ENCODE peak calls at places on chromosomes 3 and 15, in nine cellular contexts. M is progenitor cell of endocrine pancreas, L is lower lobe of right lung, D is osteocyte, N is body of pancreas, V is astrocyte of the spinal cord, R is left ventricle myocardium inferior, W is uterus, K is Peyer's patch. E is an unnamed sample.

GRCh38 chr15:63203451-63204090 is 14.2 kb downstream of the RAB8B start:
- DNase-seq in M (no peak), L (no peak), D (no peak), N (no peak), V (peak), R (no peak), W (no peak), K (peak), E (peak)

GRCh38 chr3:121072128-121072527 is 164.1 kb downstream of the STXBP5L start:
- DNase-seq in M (no peak), L (no peak), D (no peak), N (no peak), V (no peak), R (peak), W (no peak), K (no peak), E (no peak)

GRCh38 chr15:73564255-73564654 is 68.9 kb downstream of the NPTN start:
- DNase-seq in M (no peak), L (no peak), D (no peak), N (no peak), V (peak), R (no peak), W (no peak), K (no peak), E (peak)

GRCh38 chr3:138786788-138787276 is 47.9 kb downstream of the PIK3CB start:
- DNase-seq in M (no peak), L (no peak), D (no peak), N (no peak), V (peak), R (no peak), W (no peak), K (no peak), E (peak)

GRCh38 chr3:15520185-15520584 is 1.3 kb downstream of the COLQ start:
- DNase-seq in M (no peak), L (no peak), D (no peak), N (no peak), V (no peak), R (no peak), W (no peak), K (no peak), E (no peak)

GRCh38 chr3:149589332-149589731 is 68.5 kb downstream of the WWTR1 start:
- DNase-seq in M (no peak), L (no peak), D (no peak), N (no peak), V (peak), R (no peak), W (no peak), K (no peak), E (peak)

GRCh38 chr15:83694538-83694937 is 40.6 kb downstream of the ADAMTSL3 start:
- DNase-seq in M (no peak), L (no peak), D (no peak), N (no peak), V (no peak), R (no peak), W (no peak), K (no peak), E (peak)

GRCh38 chr3:80017369-80017768 is 249.6 kb upstream of the ROBO1 start:
- DNase-seq in M (no peak), L (no peak), D (no peak), N (no peak), V (peak), R (no peak), W (no peak), K (no peak), E (peak)

GRCh38 chr3:4712109-4712508 is 219.0 kb downstream of the ITPR1 start:
- DNase-seq in M (no peak), L (no peak), D (no peak), N (no peak), V (peak), R (no peak), W (no peak), K (peak), E (peak)

GRCh38 chr3:30811174-30811795 is 83.2 kb downstream of the GADL1 start:
- DNase-seq in M (no peak), L (no peak), D (no peak), N (no peak), V (peak), R (no peak), W (no peak), K (no peak), E (peak)

GRCh38 chr15:68626739-68627138 is 47.9 kb downstream of the CORO2B start:
- DNase-seq in M (no peak), L (no peak), D (no peak), N (no peak), V (no peak), R (no peak), W (no peak), K (no peak), E (peak)

GRCh38 chr3:130699765-130700164 is 46.9 kb downstream of the PIK3R4 start:
- DNase-seq in M (no peak), L (no peak), D (no peak), N (no peak), V (no peak), R (no peak), W (no peak), K (no peak), E (peak)

GRCh38 chr3:49869525-49870126 is at the start of gene CAMKV:
- DNase-seq in M (no peak), L (no peak), D (no peak), N (peak), V (no peak), R (no peak), W (no peak), K (no peak), E (no peak)

GRCh38 chr3:159418571-159419526 is 569.8 kb upstream of the IL12A start:
- DNase-seq in M (no peak), L (no peak), D (no peak), N (no peak), V (peak), R (no peak), W (no peak), K (no peak), E (peak)

GRCh38 chr15:101369676-101370075 is 74.6 kb upstream of the SNRPA1 start:
- DNase-seq in M (no peak), L (no peak), D (no peak), N (no peak), V (no peak), R (no peak), W (no peak), K (no peak), E (no peak)

GRCh38 chr15:91235376-91235775 is 135.3 kb downstream of the SV2B start:
- DNase-seq in M (no peak), L (no peak), D (no peak), N (no peak), V (no peak), R (no peak), W (no peak), K (no peak), E (no peak)

GRCh38 chr15:96334705-96335428 is 4.4 kb downstream of the NR2F2 start:
- DNase-seq in M (no peak), L (no peak), D (no peak), N (no peak), V (peak), R (no peak), W (no peak), K (no peak), E (peak)

GRCh38 chr3:192303235-192303634 is 424.1 kb downstream of the FGF12 start:
- DNase-seq in M (no peak), L (no peak), D (no peak), N (no peak), V (no peak), R (no peak), W (no peak), K (no peak), E (no peak)

GRCh38 chr3:124767691-124768090 is 37.4 kb downstream of the UMPS start:
- DNase-seq in M (no peak), L (no peak), D (no peak), N (no peak), V (no peak), R (no peak), W (no peak), K (no peak), E (no peak)

GRCh38 chr3:124769462-124769861 is 39.2 kb downstream of the UMPS start:
- DNase-seq in M (no peak), L (no peak), D (no peak), N (no peak), V (no peak), R (no peak), W (no peak), K (no peak), E (no peak)

GRCh38 chr3:124770341-124771082 is 40.3 kb downstream of the UMPS start:
- DNase-seq in M (no peak), L (no peak), D (peak), N (no peak), V (no peak), R (peak), W (peak), K (no peak), E (no peak)

GRCh38 chr3:124767259-124767658 is 37.0 kb downstream of the UMPS start:
- DNase-seq in M (no peak), L (no peak), D (no peak), N (no peak), V (no peak), R (no peak), W (no peak), K (no peak), E (no peak)

GRCh38 chr3:124768812-124769211 is 38.6 kb downstream of the UMPS start:
- DNase-seq in M (no peak), L (no peak), D (no peak), N (peak), V (no peak), R (no peak), W (no peak), K (peak), E (peak)
- TF ChIP-seq CTCF in M (peak), L (no peak), D (peak), N (peak), V (peak), R (peak), W (no peak), K (peak), E (peak)

GRCh38 chr15:79035111-79035601 is 55.4 kb downstream of the RASGRF1 start:
- DNase-seq in M (no peak), L (no peak), D (no peak), N (no peak), V (no peak), R (no peak), W (no peak), K (no peak), E (peak)
- TF ChIP-seq CTCF in M (peak), L (no peak), D (peak), N (no peak), V (peak), R (no peak), W (no peak), K (no peak), E (peak)

GRCh38 chr3:19439944-19440343 is 291.6 kb downstream of the KCNH8 start:
- DNase-seq in M (no peak), L (no peak), D (no peak), N (no peak), V (no peak), R (no peak), W (no peak), K (no peak), E (no peak)
- TF ChIP-seq CTCF in M (no peak), L (no peak), D (no peak), N (no peak), V (no peak), R (no peak), W (no peak), K (no peak), E (no peak)

GRCh38 chr3:42732829-42733459 is 30.3 kb upstream of the HHATL start:
- DNase-seq in M (no peak), L (no peak), D (peak), N (no peak), V (no peak), R (no peak), W (no peak), K (peak), E (peak)
- TF ChIP-seq CTCF in M (peak), L (no peak), D (no peak), N (no peak), V (peak), R (no peak), W (no peak), K (no peak), E (peak)

GRCh38 chr15:80090879-80091503 is 31.5 kb downstream of the ZFAND6 start:
- DNase-seq in M (no peak), L (no peak), D (no peak), N (no peak), V (no peak), R (no peak), W (no peak), K (no peak), E (peak)
- TF ChIP-seq CTCF in M (peak), L (peak), D (peak), N (peak), V (peak), R (no peak), W (no peak), K (peak), E (peak)

GRCh38 chr15:48876057-48876456 is 1.9 kb upstream of the EID1 start:
- DNase-seq in M (no peak), L (no peak), D (no peak), N (no peak), V (no peak), R (no peak), W (no peak), K (no peak), E (no peak)

GRCh38 chr15:48875241-48875640 is 2.7 kb upstream of the EID1 start:
- DNase-seq in M (no peak), L (no peak), D (no peak), N (no peak), V (no peak), R (no peak), W (no peak), K (no peak), E (no peak)

GRCh38 chr15:48880070-48880634 is 2.2 kb downstream of the EID1 start:
- DNase-seq in M (no peak), L (no peak), D (no peak), N (no peak), V (no peak), R (no peak), W (no peak), K (no peak), E (no peak)

GRCh38 chr15:48872632-48873031 is 5.3 kb upstream of the EID1 start:
- DNase-seq in M (no peak), L (no peak), D (no peak), N (no peak), V (no peak), R (no peak), W (no peak), K (no peak), E (no peak)

GRCh38 chr15:48877630-48878595 is at the start of gene EID1:
- DNase-seq in M (peak), L (peak), D (peak), N (peak), V (peak), R (peak), W (peak), K (peak), E (peak)
- TF ChIP-seq CTCF in M (peak), L (no peak), D (no peak), N (peak), V (no peak), R (no peak), W (peak), K (no peak), E (no peak)